ENCODE peak calls at places on chromosomes 5 and 9, in seven cellular contexts. E is right lobe of liver, J is heart left ventricle, T is K562, K is HCT116, D is GM12878, P is body of pancreas. X is an unnamed sample.

GRCh38 chr5:107893642-107894041 is 222.9 kb upstream of the EFNA5 start:
- ATAC-seq in E (peak; percentile 63), J (peak; percentile 73), T (no peak), K (peak; percentile 25), D (no peak), P (no peak), X (peak; percentile 53)

GRCh38 chr5:14211818-14212799 is 69.0 kb downstream of the TRIO start:
- ATAC-seq in E (peak; percentile 6), J (no peak), T (no peak), K (no peak), D (peak; percentile 46), P (no peak), X (no peak)

GRCh38 chr9:130220351-130220750 is 45.2 kb upstream of the HMCN2 start:
- ATAC-seq in E (no peak), J (peak; percentile 35), T (peak; percentile 73), K (no peak), D (no peak), P (no peak), X (peak; percentile 57)

GRCh38 chr9:127494304-127494702 is 43.0 kb downstream of the LRSAM1 start:
- ATAC-seq in E (no peak), J (peak; percentile 43), T (no peak), K (no peak), D (no peak), P (peak; percentile 25), X (no peak)

GRCh38 chr5:8828596-8829321 is 717.1 kb downstream of the SEMA5A start:
- ATAC-seq in E (no peak), J (no peak), T (no peak), K (no peak), D (no peak), P (no peak), X (peak; percentile 30)

GRCh38 chr9:37943329-37944265 is 39.7 kb upstream of the SLC25A51 start:
- ATAC-seq in E (no peak), J (peak; percentile 41), T (no peak), K (peak; percentile 80), D (no peak), P (peak; percentile 40), X (peak; percentile 37)

GRCh38 chr5:50853151-50853550 is 186.7 kb downstream of the PARP8 start:
- ATAC-seq in E (peak; percentile 87), J (peak; percentile 81), T (no peak), K (no peak), D (peak; percentile 82), P (no peak), X (peak; percentile 39)

GRCh38 chr5:162209005-162209605 is 141.5 kb downstream of the GABRG2 start:
- ATAC-seq in E (peak; percentile 82), J (peak; percentile 69), T (peak; percentile 26), K (peak; percentile 96), D (peak; percentile 100), P (peak; percentile 53), X (no peak)

GRCh38 chr9:97753364-97753763 is 56.2 kb upstream of the XPA start:
- ATAC-seq in E (no peak), J (no peak), T (no peak), K (peak; percentile 36), D (no peak), P (no peak), X (no peak)

GRCh38 chr5:65481171-65481575 is 547 bp downstream of the ADAMTS6 start:
- ATAC-seq in E (no peak), J (no peak), T (peak; percentile 35), K (peak; percentile 7), D (peak; percentile 43), P (no peak), X (no peak)

GRCh38 chr5:17355585-17356346 is 138.3 kb downstream of the BASP1 start:
- ATAC-seq in E (no peak), J (no peak), T (no peak), K (no peak), D (no peak), P (no peak), X (no peak)

GRCh38 chr5:115530426-115530825 is 14.1 kb downstream of the FEM1C start:
- ATAC-seq in E (no peak), J (peak; percentile 65), T (no peak), K (no peak), D (no peak), P (no peak), X (no peak)

GRCh38 chr5:173488144-173488543 is 128.3 kb downstream of the BOD1 start:
- ATAC-seq in E (no peak), J (no peak), T (no peak), K (no peak), D (no peak), P (no peak), X (no peak)

GRCh38 chr5:74624501-74624900 is 16.0 kb downstream of the ENC1 start:
- ATAC-seq in E (no peak), J (no peak), T (no peak), K (peak; percentile 67), D (no peak), P (no peak), X (no peak)

GRCh38 chr9:114558027-114558675 is 29.4 kb upstream of the ATP6V1G1 start:
- ATAC-seq in E (no peak), J (no peak), T (peak; percentile 75), K (no peak), D (no peak), P (no peak), X (no peak)

GRCh38 chr5:124655211-124655880 is 91.1 kb downstream of the ZNF608 start:
- ATAC-seq in E (no peak), J (no peak), T (no peak), K (peak; percentile 26), D (no peak), P (peak; percentile 44), X (no peak)

GRCh38 chr5:124654418-124654817 is 92.0 kb downstream of the ZNF608 start:
- ATAC-seq in E (no peak), J (no peak), T (peak; percentile 39), K (no peak), D (no peak), P (no peak), X (no peak)

GRCh38 chr5:124658867-124659557 is 87.4 kb downstream of the ZNF608 start:
- ATAC-seq in E (peak; percentile 23), J (no peak), T (peak; percentile 25), K (no peak), D (no peak), P (no peak), X (no peak)

GRCh38 chr5:124652892-124653441 is 93.5 kb downstream of the ZNF608 start:
- ATAC-seq in E (no peak), J (no peak), T (no peak), K (no peak), D (no peak), P (no peak), X (no peak)

DNA sequence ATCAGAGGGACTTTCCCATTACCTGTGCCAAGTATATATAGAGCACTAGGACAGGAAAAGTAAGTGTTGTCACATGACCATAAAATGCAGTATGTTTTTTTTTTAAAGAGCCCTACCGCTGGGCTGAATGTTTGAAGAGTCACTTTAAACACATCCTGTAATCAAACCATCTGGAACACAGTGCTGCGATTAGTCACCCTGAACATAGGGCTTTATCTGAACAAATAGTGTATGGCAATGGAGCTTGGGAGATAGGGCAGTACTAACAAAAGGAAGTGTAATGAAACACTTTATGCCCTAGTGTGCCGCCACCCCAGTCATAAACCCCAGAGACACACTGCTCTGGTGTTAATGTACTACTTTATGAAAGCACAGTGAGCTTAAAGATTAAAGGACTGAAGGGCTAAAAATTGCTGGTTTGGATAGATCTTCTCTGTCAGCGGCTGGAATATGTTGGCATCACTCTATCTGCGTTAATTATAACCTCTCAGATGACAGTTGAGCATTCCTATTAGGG is 90.4 kb downstream of the ZNF608 start:
- ATAC-seq in E (peak; percentile 18), J (peak; percentile 88), T (peak; percentile 64), K (peak; percentile 66), D (no peak), P (peak; percentile 83), X (peak; percentile 20)
- TF ChIP-seq POLR2A in E (no peak), J (no peak), T (peak; percentile 22), K (no peak), D (no peak), P (peak; percentile 43), X (no peak)

DNA sequence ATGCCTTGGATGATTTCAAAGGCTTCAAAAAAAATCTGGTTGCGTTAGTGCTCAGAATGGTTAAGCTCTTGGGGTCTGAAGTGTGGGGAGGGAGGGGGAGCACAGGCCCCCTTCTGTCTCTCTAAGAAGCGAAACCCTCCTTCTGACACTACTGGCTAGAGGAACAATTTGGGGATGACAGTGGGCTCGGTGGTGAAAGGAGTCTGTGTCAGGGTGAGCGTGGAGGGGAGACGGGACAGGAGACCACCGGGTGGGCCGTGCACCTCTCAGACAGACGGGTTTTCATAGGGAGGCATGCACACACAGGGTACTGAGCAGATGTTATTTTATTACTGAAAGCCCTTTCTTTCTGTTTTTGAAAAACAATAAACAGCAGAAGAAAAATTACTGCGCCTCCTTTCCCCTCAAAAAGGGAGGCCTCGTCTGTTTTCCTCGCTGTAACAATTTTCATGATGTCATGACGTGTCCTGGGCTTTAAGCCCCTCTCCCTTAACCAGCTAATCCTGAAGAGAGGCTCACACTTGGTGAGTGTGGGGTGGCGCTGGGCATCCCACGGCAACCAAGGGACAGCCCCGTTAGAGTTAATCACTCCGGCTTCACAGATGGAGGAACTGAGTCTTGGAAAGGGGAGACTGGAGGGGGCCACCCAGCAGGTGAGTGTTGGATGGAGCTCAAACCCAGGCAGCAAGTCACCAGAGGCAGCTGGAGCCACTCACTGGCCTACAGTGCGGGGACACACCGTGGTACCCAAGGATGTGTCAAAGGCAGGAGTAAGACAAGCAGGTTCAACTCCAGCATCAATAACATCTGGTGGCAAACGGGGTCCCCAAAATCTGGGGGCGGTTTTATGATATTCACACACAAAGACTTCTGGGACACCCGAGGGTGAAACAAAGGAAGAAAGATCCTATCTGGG is 53.4 kb downstream of the PTCH1 start:
- ATAC-seq in E (no peak), J (no peak), T (peak; percentile 10), K (no peak), D (peak; percentile 31), P (no peak), X (no peak)
- H3K4me3 ChIP-seq in E (no peak overlapping the region), J (no peak overlapping the region), T (peak overlapping the region; percentile 10), K (no peak overlapping the region), D (peak overlapping the region; percentile 68), P (no peak overlapping the region), X (peak overlapping the region; percentile 39)

DNA sequence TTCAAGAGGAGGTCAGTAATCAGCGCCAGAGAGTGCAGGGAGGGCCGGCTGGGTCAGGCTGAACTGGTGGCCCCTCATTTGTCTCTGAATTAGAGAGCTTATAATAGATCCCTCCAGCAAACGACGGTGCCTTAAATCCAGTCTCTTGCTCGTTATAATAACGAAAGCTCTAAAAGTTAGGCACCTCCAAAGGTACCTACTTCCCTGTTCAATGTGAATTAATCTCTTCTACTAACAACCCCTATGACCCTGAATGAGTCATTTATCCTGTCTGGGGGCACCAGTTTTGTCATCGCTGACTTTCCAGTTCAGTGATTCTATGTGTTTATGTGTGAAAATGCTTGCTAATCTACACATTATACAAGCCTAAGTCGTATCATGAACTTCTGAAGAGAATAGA is 2.3 kb upstream of the ZSWIM6 start:
- ATAC-seq in E (no peak), J (no peak), T (no peak), K (no peak), D (peak; percentile 13), P (no peak), X (no peak)
- TF ChIP-seq POLR2A in E (no peak), J (no peak), T (no peak), K (no peak), D (no peak), P (no peak), X (no peak)

DNA sequence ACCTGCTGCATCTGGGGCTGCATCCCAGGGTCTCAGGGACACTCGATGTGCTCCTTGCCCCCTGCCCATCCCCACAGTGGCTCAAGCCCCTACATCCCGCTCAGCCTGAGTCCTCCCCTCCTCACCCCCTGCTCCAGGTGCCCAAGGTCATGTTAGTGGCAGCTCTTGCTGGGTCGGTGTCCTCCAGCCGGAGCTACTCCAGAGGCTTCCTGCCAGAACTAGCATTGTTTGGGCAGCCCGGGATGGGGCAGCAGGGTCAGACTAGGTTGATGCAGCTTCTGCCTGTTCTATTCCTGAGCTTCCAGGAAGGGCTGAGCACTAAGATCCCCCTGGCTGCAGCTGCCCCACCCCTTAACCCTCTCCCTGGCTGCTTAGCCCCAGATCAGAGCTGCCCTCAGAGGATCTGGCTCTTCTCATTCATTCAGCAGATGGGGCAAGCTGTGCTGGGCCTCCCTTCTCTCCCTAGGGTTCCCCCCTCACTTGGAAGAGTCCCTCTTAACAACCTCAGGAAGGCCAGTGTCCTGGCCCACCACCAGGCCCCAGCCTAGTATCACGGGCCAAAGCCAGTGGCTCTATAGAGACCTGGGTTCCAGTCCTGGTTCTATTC is 712 bp downstream of the RGS14 start:
- ATAC-seq in E (peak; percentile 66), J (peak; percentile 62), T (no peak), K (no peak), D (peak; percentile 2), P (no peak), X (no peak)
- H3K4me3 ChIP-seq in E (peak overlapping the region; percentile 64), J (peak overlapping the region; percentile 31), T (peak overlapping the region; percentile 16), K (no peak overlapping the region), D (peak overlapping the region; percentile 99), P (no peak overlapping the region), X (peak overlapping the region; percentile 47)

X was measured in gastroesophageal sphincter.